ENCODE peak calls at places on chromosome 12, in seven cellular contexts. One of them, this sample, is unnamed.

GRCh38 chr12:30769802-30770201 is 15.1 kb upstream of the CAPRIN2 start:
- DNase-seq in IMR-90: no peak
- DNase-seq in trophoblast cell: peak; percentile 9
- DNase-seq in H1: no peak
- DNase-seq in mesenchymal stem cell: no peak
- DNase-seq in neuronal stem cell: no peak
- DNase-seq in mesendoderm: no peak
- DNase-seq in this sample: no peak

GRCh38 chr12:96063046-96063445 is 27.7 kb upstream of the LTA4H start:
- DNase-seq in neuronal stem cell: no peak
- DNase-seq in trophoblast cell: no peak
- DNase-seq in IMR-90: peak; percentile 25
- DNase-seq in H1: no peak
- DNase-seq in mesenchymal stem cell: peak; percentile 9
- DNase-seq in mesendoderm: no peak
- DNase-seq in this sample: no peak

GRCh38 chr12:1978078-1978477 is 26.2 kb downstream of the DCP1B start:
- DNase-seq in H1: no peak
- DNase-seq in trophoblast cell: no peak
- DNase-seq in IMR-90: peak; percentile 5
- DNase-seq in mesenchymal stem cell: no peak
- DNase-seq in neuronal stem cell: no peak
- DNase-seq in mesendoderm: no peak
- DNase-seq in this sample: no peak

GRCh38 chr12:130097798-130098255 is 64.4 kb upstream of the FZD10 start:
- DNase-seq in neuronal stem cell: no peak
- DNase-seq in mesenchymal stem cell: no peak
- DNase-seq in trophoblast cell: peak; percentile 91
- DNase-seq in mesendoderm: peak; percentile 75
- DNase-seq in H1: no peak
- DNase-seq in IMR-90: no peak
- DNase-seq in this sample: no peak

GRCh38 chr12:124109760-124110159 is 136.7 kb downstream of the ZNF664 start:
- DNase-seq in H1: no peak
- DNase-seq in mesendoderm: peak; percentile 86
- DNase-seq in IMR-90: peak; percentile 5
- DNase-seq in mesenchymal stem cell: peak; percentile 39
- DNase-seq in trophoblast cell: peak; percentile 42
- DNase-seq in neuronal stem cell: no peak
- DNase-seq in this sample: peak; percentile 81

GRCh38 chr12:10941916-10942607 is 3.0 kb upstream of the TAS2R14 start:
- DNase-seq in neuronal stem cell: no peak
- DNase-seq in mesenchymal stem cell: no peak
- DNase-seq in trophoblast cell: peak; percentile 68
- DNase-seq in H1: peak; percentile 39
- DNase-seq in mesendoderm: peak; percentile 96
- DNase-seq in IMR-90: no peak
- DNase-seq in this sample: peak; percentile 75

GRCh38 chr12:33267641-33268040 is 172.0 kb downstream of the SYT10 start:
- DNase-seq in mesendoderm: peak; percentile 62
- DNase-seq in H1: no peak
- DNase-seq in neuronal stem cell: no peak
- DNase-seq in trophoblast cell: no peak
- DNase-seq in mesenchymal stem cell: no peak
- DNase-seq in IMR-90: no peak
- DNase-seq in this sample: no peak

GRCh38 chr12:124162151-124163110 is 132.5 kb upstream of the RFLNA start:
- DNase-seq in mesendoderm: peak; percentile 48
- DNase-seq in mesenchymal stem cell: no peak
- DNase-seq in neuronal stem cell: no peak
- DNase-seq in IMR-90: no peak
- DNase-seq in trophoblast cell: peak; percentile 52
- DNase-seq in H1: no peak
- DNase-seq in this sample: no peak

GRCh38 chr12:51959211-51959610 is 7.7 kb downstream of the ACVR1B start:
- DNase-seq in H1: no peak
- DNase-seq in mesenchymal stem cell: no peak
- DNase-seq in neuronal stem cell: no peak
- DNase-seq in IMR-90: peak; percentile 41
- DNase-seq in trophoblast cell: no peak
- DNase-seq in mesendoderm: no peak
- DNase-seq in this sample: no peak

GRCh38 chr12:122860052-122860853 is 25.0 kb downstream of the HIP1R start:
- DNase-seq in trophoblast cell: peak; percentile 90
- DNase-seq in IMR-90: peak; percentile 75
- DNase-seq in H1: peak; percentile 39
- DNase-seq in neuronal stem cell: peak; percentile 73
- DNase-seq in mesendoderm: peak; percentile 74
- DNase-seq in mesenchymal stem cell: peak; percentile 75
- DNase-seq in this sample: peak; percentile 87

GRCh38 chr12:16384732-16385131 is 37.3 kb downstream of the MGST1 start:
- DNase-seq in trophoblast cell: no peak
- DNase-seq in IMR-90: no peak
- DNase-seq in mesenchymal stem cell: no peak
- DNase-seq in mesendoderm: peak; percentile 68
- DNase-seq in neuronal stem cell: no peak
- DNase-seq in H1: no peak
- DNase-seq in this sample: peak; percentile 41

GRCh38 chr12:13179159-13180074 is 17.1 kb upstream of the EMP1 start:
- DNase-seq in IMR-90: peak; percentile 37
- DNase-seq in H1: no peak
- DNase-seq in trophoblast cell: peak; percentile 29
- DNase-seq in mesendoderm: peak; percentile 60
- DNase-seq in neuronal stem cell: no peak
- DNase-seq in mesenchymal stem cell: peak; percentile 41
- DNase-seq in this sample: peak; percentile 80

GRCh38 chr12:8816448-8816847 is 6.0 kb upstream of the A2ML1 start:
- DNase-seq in mesendoderm: no peak
- DNase-seq in H1: no peak
- DNase-seq in trophoblast cell: no peak
- DNase-seq in IMR-90: no peak
- DNase-seq in mesenchymal stem cell: no peak
- DNase-seq in neuronal stem cell: no peak
- DNase-seq in this sample: peak; percentile 17

GRCh38 chr12:92551853-92552397 is 150.9 kb upstream of the PLEKHG7 start:
- DNase-seq in mesenchymal stem cell: peak; percentile 75
- DNase-seq in mesendoderm: peak; percentile 66
- DNase-seq in IMR-90: peak; percentile 73
- DNase-seq in trophoblast cell: peak; percentile 42
- DNase-seq in neuronal stem cell: no peak
- DNase-seq in H1: no peak
- DNase-seq in this sample: no peak

GRCh38 chr12:52766351-52767019 is 10.7 kb downstream of the KRT76 start:
- DNase-seq in IMR-90: no peak
- DNase-seq in mesenchymal stem cell: no peak
- DNase-seq in neuronal stem cell: no peak
- DNase-seq in trophoblast cell: no peak
- DNase-seq in mesendoderm: no peak
- DNase-seq in H1: no peak
- DNase-seq in this sample: no peak

GRCh38 chr12:19507823-19508222 is 68.5 kb downstream of the AEBP2 start:
- DNase-seq in mesendoderm: no peak
- DNase-seq in IMR-90: peak; percentile 19
- DNase-seq in neuronal stem cell: no peak
- DNase-seq in trophoblast cell: no peak
- DNase-seq in H1: no peak
- DNase-seq in mesenchymal stem cell: peak; percentile 20
- DNase-seq in this sample: no peak

GRCh38 chr12:19572920-19573558 is 133.7 kb downstream of the AEBP2 start:
- DNase-seq in neuronal stem cell: no peak
- DNase-seq in H1: peak; percentile 34
- DNase-seq in mesendoderm: peak; percentile 88
- DNase-seq in IMR-90: peak; percentile 66
- DNase-seq in trophoblast cell: peak; percentile 48
- DNase-seq in mesenchymal stem cell: peak; percentile 55
- DNase-seq in this sample: peak; percentile 86

GRCh38 chr12:74899031-74899829 is 310.4 kb downstream of the KCNC2 start:
- DNase-seq in trophoblast cell: no peak
- DNase-seq in IMR-90: no peak
- DNase-seq in neuronal stem cell: no peak
- DNase-seq in mesenchymal stem cell: no peak
- DNase-seq in H1: no peak
- DNase-seq in mesendoderm: no peak
- DNase-seq in this sample: no peak

GRCh38 chr12:106455100-106455499 is 97.6 kb downstream of the POLR3B start:
- DNase-seq in mesendoderm: no peak
- DNase-seq in neuronal stem cell: no peak
- DNase-seq in H1: no peak
- DNase-seq in trophoblast cell: peak; percentile 26
- DNase-seq in mesenchymal stem cell: no peak
- DNase-seq in IMR-90: no peak
- DNase-seq in this sample: no peak

GRCh38 chr12:80056232-80056631 is 43.1 kb upstream of the OTOGL start:
- DNase-seq in H1: no peak
- DNase-seq in neuronal stem cell: no peak
- DNase-seq in trophoblast cell: no peak
- DNase-seq in mesenchymal stem cell: no peak
- DNase-seq in mesendoderm: no peak
- DNase-seq in IMR-90: no peak
- DNase-seq in this sample: no peak

GRCh38 chr12:122864894-122865253 is 29.6 kb downstream of the HIP1R start:
- DNase-seq in H1: no peak
- DNase-seq in mesenchymal stem cell: no peak
- DNase-seq in trophoblast cell: no peak
- DNase-seq in neuronal stem cell: no peak
- DNase-seq in IMR-90: no peak
- DNase-seq in mesendoderm: no peak
- DNase-seq in this sample: no peak

GRCh38 chr12:120711411-120711810 is 1.2 kb downstream of the UNC119B start:
- DNase-seq in trophoblast cell: no peak
- DNase-seq in mesendoderm: peak; percentile 16
- DNase-seq in neuronal stem cell: no peak
- DNase-seq in mesenchymal stem cell: no peak
- DNase-seq in H1: no peak
- DNase-seq in IMR-90: no peak
- DNase-seq in this sample: peak; percentile 37
- H3K9ac ChIP-seq in trophoblast cell: no peak overlapping the region
- H3K9ac ChIP-seq in mesendoderm: peak overlapping the region; percentile 95
- H3K9ac ChIP-seq in neuronal stem cell: peak overlapping the region; percentile 38
- H3K9ac ChIP-seq in mesenchymal stem cell: peak overlapping the region; percentile 91
- H3K9ac ChIP-seq in H1: peak overlapping the region; percentile 26
- H3K9ac ChIP-seq in IMR-90: peak overlapping the region; percentile 76
- H3K9ac ChIP-seq in this sample: peak overlapping the region; percentile 79

GRCh38 chr12:66399626-66399931 is 97.3 kb downstream of the HELB start:
- DNase-seq in IMR-90: no peak
- DNase-seq in neuronal stem cell: no peak
- DNase-seq in mesendoderm: no peak
- DNase-seq in H1: no peak
- DNase-seq in trophoblast cell: no peak
- DNase-seq in mesenchymal stem cell: no peak
- DNase-seq in this sample: no peak

GRCh38 chr12:66398931-66399625 is 96.8 kb downstream of the HELB start:
- DNase-seq in mesenchymal stem cell: peak; percentile 37
- DNase-seq in H1: no peak
- DNase-seq in IMR-90: peak; percentile 60
- DNase-seq in neuronal stem cell: no peak
- DNase-seq in trophoblast cell: no peak
- DNase-seq in mesendoderm: no peak
- DNase-seq in this sample: no peak

GRCh38 chr12:66397574-66397973 is 95.3 kb downstream of the HELB start:
- DNase-seq in neuronal stem cell: no peak
- DNase-seq in mesendoderm: no peak
- DNase-seq in H1: no peak
- DNase-seq in mesenchymal stem cell: no peak
- DNase-seq in trophoblast cell: no peak
- DNase-seq in IMR-90: peak; percentile 36
- DNase-seq in this sample: no peak

GRCh38 chr12:66388512-66388911 is 86.2 kb downstream of the HELB start:
- DNase-seq in mesenchymal stem cell: no peak
- DNase-seq in IMR-90: no peak
- DNase-seq in trophoblast cell: no peak
- DNase-seq in neuronal stem cell: no peak
- DNase-seq in mesendoderm: no peak
- DNase-seq in H1: no peak
- DNase-seq in this sample: no peak

DNA sequence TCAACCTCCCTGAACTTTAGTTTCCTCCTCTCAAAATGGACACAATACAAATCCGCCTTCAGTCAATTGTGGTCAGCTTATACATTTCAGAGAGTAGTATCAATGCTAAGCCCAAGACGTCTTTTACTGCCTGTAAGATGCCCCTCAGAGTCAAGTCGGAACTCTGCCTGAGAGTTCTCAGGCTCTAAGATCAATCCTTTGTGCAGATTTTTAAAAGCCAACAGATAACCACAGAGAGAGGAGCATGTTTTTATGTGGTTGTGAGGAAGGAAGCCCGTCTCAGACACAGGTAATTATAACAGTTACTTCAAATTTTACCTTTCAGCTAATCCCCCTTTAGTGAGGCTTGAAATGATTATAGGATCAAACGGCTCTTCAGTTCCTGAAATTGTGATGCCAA is 91.6 kb downstream of the HELB start:
- DNase-seq in H1: no peak
- DNase-seq in trophoblast cell: no peak
- DNase-seq in mesenchymal stem cell: no peak
- DNase-seq in mesendoderm: no peak
- DNase-seq in IMR-90: no peak
- DNase-seq in neuronal stem cell: no peak
- DNase-seq in this sample: no peak
- H2AK5ac ChIP-seq in H1: no peak overlapping the region
- H2AK5ac ChIP-seq in trophoblast cell: no peak overlapping the region
- H2AK5ac ChIP-seq in mesenchymal stem cell: peak overlapping the region; percentile 58
- H2AK5ac ChIP-seq in mesendoderm: no peak overlapping the region
- H2AK5ac ChIP-seq in IMR-90: no peak overlapping the region
- H2AK5ac ChIP-seq in neuronal stem cell: no peak overlapping the region
- H2AK5ac ChIP-seq in this sample: no peak overlapping the region

GRCh38 chr12:89946518-89946917 is 237.9 kb upstream of the ATP2B1 start:
- DNase-seq in mesendoderm: no peak
- DNase-seq in neuronal stem cell: no peak
- DNase-seq in mesenchymal stem cell: no peak
- DNase-seq in H1: no peak
- DNase-seq in IMR-90: no peak
- DNase-seq in trophoblast cell: no peak
- DNase-seq in this sample: no peak

GRCh38 chr12:89948266-89949175 is 239.9 kb upstream of the ATP2B1 start:
- DNase-seq in neuronal stem cell: no peak
- DNase-seq in IMR-90: no peak
- DNase-seq in mesenchymal stem cell: no peak
- DNase-seq in H1: no peak
- DNase-seq in mesendoderm: no peak
- DNase-seq in trophoblast cell: no peak
- DNase-seq in this sample: no peak

GRCh38 chr12:89945123-89945522 is 236.5 kb upstream of the ATP2B1 start:
- DNase-seq in IMR-90: no peak
- DNase-seq in trophoblast cell: no peak
- DNase-seq in neuronal stem cell: no peak
- DNase-seq in mesenchymal stem cell: no peak
- DNase-seq in mesendoderm: no peak
- DNase-seq in H1: no peak
- DNase-seq in this sample: no peak

GRCh38 chr12:89949457-89950195 is 241.0 kb upstream of the ATP2B1 start:
- DNase-seq in neuronal stem cell: no peak
- DNase-seq in mesenchymal stem cell: peak; percentile 94
- DNase-seq in IMR-90: peak; percentile 64
- DNase-seq in mesendoderm: peak; percentile 64
- DNase-seq in trophoblast cell: peak; percentile 41
- DNase-seq in H1: no peak
- DNase-seq in this sample: no peak

GRCh38 chr12:89947437-89948265 is 239.0 kb upstream of the ATP2B1 start:
- DNase-seq in H1: no peak
- DNase-seq in mesenchymal stem cell: peak; percentile 96
- DNase-seq in trophoblast cell: peak; percentile 83
- DNase-seq in neuronal stem cell: no peak
- DNase-seq in mesendoderm: peak; percentile 17
- DNase-seq in IMR-90: peak; percentile 95
- DNase-seq in this sample: no peak
- H3K9ac ChIP-seq in H1: no peak overlapping the region
- H3K9ac ChIP-seq in mesenchymal stem cell: peak overlapping the region; percentile 91
- H3K9ac ChIP-seq in trophoblast cell: no peak overlapping the region
- H3K9ac ChIP-seq in neuronal stem cell: no peak overlapping the region
- H3K9ac ChIP-seq in mesendoderm: no peak overlapping the region
- H3K9ac ChIP-seq in IMR-90: peak overlapping the region; percentile 55
- H3K9ac ChIP-seq in this sample: no peak overlapping the region

GRCh38 chr12:27517961-27518668 is 5.9 kb upstream of the PPFIBP1 start:
- DNase-seq in mesendoderm: no peak
- DNase-seq in IMR-90: no peak
- DNase-seq in mesenchymal stem cell: no peak
- DNase-seq in trophoblast cell: no peak
- DNase-seq in neuronal stem cell: no peak
- DNase-seq in H1: no peak
- DNase-seq in this sample: no peak
- H2AK5ac ChIP-seq in mesendoderm: no peak overlapping the region
- H2AK5ac ChIP-seq in IMR-90: no peak overlapping the region
- H2AK5ac ChIP-seq in mesenchymal stem cell: peak overlapping the region; percentile 92
- H2AK5ac ChIP-seq in trophoblast cell: no peak overlapping the region
- H2AK5ac ChIP-seq in neuronal stem cell: no peak overlapping the region
- H2AK5ac ChIP-seq in H1: no peak overlapping the region
- H2AK5ac ChIP-seq in this sample: no peak overlapping the region